ENCODE peak calls at places on chromosome 16, in seven cellular contexts. One of them, this sample, is unnamed.

GRCh38 chr16:83533193-83533592 is 274.6 kb upstream of the HSBP1 start:
- DNase-seq in K562: no peak
- DNase-seq in H1: no peak
- DNase-seq in Panc1: no peak
- DNase-seq in HCT116: no peak
- DNase-seq in GM12878: no peak
- DNase-seq in HepG2: no peak
- DNase-seq in this sample: no peak

GRCh38 chr16:89695086-89695874 is 6.2 kb downstream of the SPATA2L start:
- DNase-seq in GM12878: no peak
- DNase-seq in HepG2: peak
- DNase-seq in H1: no peak
- DNase-seq in HCT116: no peak
- DNase-seq in K562: peak
- DNase-seq in Panc1: no peak
- DNase-seq in this sample: peak

GRCh38 chr16:15141586-15141985 is 47.5 kb upstream of the RRN3 start:
- DNase-seq in HCT116: no peak
- DNase-seq in GM12878: no peak
- DNase-seq in H1: no peak
- DNase-seq in Panc1: no peak
- DNase-seq in HepG2: no peak
- DNase-seq in K562: no peak
- DNase-seq in this sample: peak

GRCh38 chr16:56860226-56861020 is 4.6 kb upstream of the SLC12A3 start:
- DNase-seq in H1: no peak
- DNase-seq in GM12878: peak
- DNase-seq in HepG2: peak
- DNase-seq in HCT116: no peak
- DNase-seq in K562: no peak
- DNase-seq in Panc1: no peak
- DNase-seq in this sample: no peak

GRCh38 chr16:20538181-20538580 is 38.0 kb downstream of the ACSM2B start:
- DNase-seq in H1: no peak
- DNase-seq in Panc1: no peak
- DNase-seq in HepG2: peak
- DNase-seq in GM12878: no peak
- DNase-seq in K562: no peak
- DNase-seq in HCT116: no peak
- DNase-seq in this sample: no peak

GRCh38 chr16:24988137-24988535 is 27.0 kb downstream of the ARHGAP17 start:
- DNase-seq in HepG2: no peak
- DNase-seq in K562: no peak
- DNase-seq in H1: no peak
- DNase-seq in Panc1: no peak
- DNase-seq in GM12878: no peak
- DNase-seq in HCT116: no peak
- DNase-seq in this sample: no peak

GRCh38 chr16:78932395-78932794 is 668.1 kb downstream of the MAF start:
- DNase-seq in H1: no peak
- DNase-seq in K562: no peak
- DNase-seq in GM12878: no peak
- DNase-seq in HCT116: no peak
- DNase-seq in Panc1: no peak
- DNase-seq in HepG2: no peak
- DNase-seq in this sample: no peak

GRCh38 chr16:83095926-83096692 is 469.3 kb downstream of the CDH13 start:
- DNase-seq in H1: no peak
- DNase-seq in Panc1: no peak
- DNase-seq in HepG2: no peak
- DNase-seq in HCT116: no peak
- DNase-seq in GM12878: no peak
- DNase-seq in K562: no peak
- DNase-seq in this sample: no peak

GRCh38 chr16:61998460-61998859 is 37.8 kb downstream of the CDH8 start:
- DNase-seq in HCT116: no peak
- DNase-seq in Panc1: no peak
- DNase-seq in K562: no peak
- DNase-seq in H1: no peak
- DNase-seq in HepG2: no peak
- DNase-seq in GM12878: no peak
- DNase-seq in this sample: no peak

GRCh38 chr16:66662445-66663194 is 33.9 kb downstream of the CMTM4 start:
- DNase-seq in HCT116: peak
- DNase-seq in K562: peak
- DNase-seq in GM12878: no peak
- DNase-seq in Panc1: no peak
- DNase-seq in H1: no peak
- DNase-seq in HepG2: peak
- DNase-seq in this sample: peak

GRCh38 chr16:82936941-82937551 is 310.3 kb downstream of the CDH13 start:
- DNase-seq in K562: no peak
- DNase-seq in HCT116: no peak
- DNase-seq in GM12878: no peak
- DNase-seq in H1: no peak
- DNase-seq in Panc1: no peak
- DNase-seq in HepG2: no peak
- DNase-seq in this sample: no peak

GRCh38 chr16:27512061-27512460 is 37.7 kb downstream of the GTF3C1 start:
- DNase-seq in GM12878: no peak
- DNase-seq in H1: no peak
- DNase-seq in K562: no peak
- DNase-seq in Panc1: no peak
- DNase-seq in HepG2: no peak
- DNase-seq in HCT116: no peak
- DNase-seq in this sample: no peak

GRCh38 chr16:25108054-25108453 is 3.5 kb upstream of the LCMT1 start:
- DNase-seq in GM12878: no peak
- DNase-seq in HCT116: no peak
- DNase-seq in HepG2: peak
- DNase-seq in Panc1: no peak
- DNase-seq in K562: peak
- DNase-seq in H1: no peak
- DNase-seq in this sample: peak

GRCh38 chr16:71726491-71727319 is 2.2 kb upstream of the PHLPP2 start:
- DNase-seq in Panc1: no peak
- DNase-seq in H1: no peak
- DNase-seq in K562: no peak
- DNase-seq in HepG2: no peak
- DNase-seq in HCT116: no peak
- DNase-seq in GM12878: no peak
- DNase-seq in this sample: no peak

GRCh38 chr16:414395-415169 is 10.9 kb upstream of the RAB11FIP3 start:
- DNase-seq in Panc1: no peak
- DNase-seq in GM12878: no peak
- DNase-seq in HepG2: no peak
- DNase-seq in K562: peak
- DNase-seq in HCT116: no peak
- DNase-seq in H1: no peak
- DNase-seq in this sample: no peak

GRCh38 chr16:81826523-81826922 is 47.4 kb downstream of the PLCG2 start:
- DNase-seq in GM12878: no peak
- DNase-seq in Panc1: no peak
- DNase-seq in HepG2: no peak
- DNase-seq in HCT116: no peak
- DNase-seq in K562: no peak
- DNase-seq in H1: no peak
- DNase-seq in this sample: no peak

GRCh38 chr16:49342336-49343265 is 31.0 kb upstream of the C16orf78 start:
- DNase-seq in GM12878: no peak
- DNase-seq in Panc1: no peak
- DNase-seq in K562: no peak
- DNase-seq in HCT116: no peak
- DNase-seq in H1: no peak
- DNase-seq in HepG2: no peak
- DNase-seq in this sample: no peak

GRCh38 chr16:73232555-73233422 is 184.9 kb upstream of the ZFHX3 start:
- DNase-seq in K562: no peak
- DNase-seq in Panc1: no peak
- DNase-seq in GM12878: no peak
- DNase-seq in HCT116: peak
- DNase-seq in HepG2: peak
- DNase-seq in H1: peak
- DNase-seq in this sample: peak

GRCh38 chr16:73171380-73171779 is 123.5 kb upstream of the ZFHX3 start:
- DNase-seq in HCT116: no peak
- DNase-seq in GM12878: no peak
- DNase-seq in Panc1: no peak
- DNase-seq in K562: no peak
- DNase-seq in H1: no peak
- DNase-seq in HepG2: no peak
- DNase-seq in this sample: peak

GRCh38 chr16:1792836-1793577 is 498 bp downstream of the IGFALS start:
- DNase-seq in K562: no peak
- DNase-seq in H1: no peak
- DNase-seq in HepG2: no peak
- DNase-seq in Panc1: no peak
- DNase-seq in HCT116: no peak
- DNase-seq in GM12878: no peak
- DNase-seq in this sample: no peak

GRCh38 chr16:81500833-81501521 is 56.4 kb downstream of the CMIP start:
- DNase-seq in GM12878: no peak
- DNase-seq in Panc1: no peak
- DNase-seq in K562: no peak
- DNase-seq in HCT116: no peak
- DNase-seq in HepG2: no peak
- DNase-seq in H1: no peak
- DNase-seq in this sample: no peak

GRCh38 chr16:89402962-89403361 is 87.4 kb downstream of the ANKRD11 start:
- DNase-seq in HCT116: no peak
- DNase-seq in K562: no peak
- DNase-seq in HepG2: no peak
- DNase-seq in GM12878: no peak
- DNase-seq in Panc1: no peak
- DNase-seq in H1: no peak
- DNase-seq in this sample: no peak

GRCh38 chr16:79176987-79177386 is 423.6 kb downstream of the MAF start:
- DNase-seq in HepG2: no peak
- DNase-seq in Panc1: no peak
- DNase-seq in GM12878: no peak
- DNase-seq in K562: no peak
- DNase-seq in H1: no peak
- DNase-seq in HCT116: no peak
- DNase-seq in this sample: no peak

GRCh38 chr16:74724820-74725549 is 24.3 kb upstream of the MLKL start:
- DNase-seq in K562: no peak
- DNase-seq in GM12878: no peak
- DNase-seq in H1: no peak
- DNase-seq in HepG2: no peak
- DNase-seq in HCT116: no peak
- DNase-seq in Panc1: no peak
- DNase-seq in this sample: no peak

GRCh38 chr16:75319513-75320401 is 68.3 kb upstream of the BCAR1 start:
- DNase-seq in K562: no peak
- DNase-seq in HepG2: no peak
- DNase-seq in H1: no peak
- DNase-seq in HCT116: no peak
- DNase-seq in GM12878: peak
- DNase-seq in Panc1: no peak
- DNase-seq in this sample: no peak

GRCh38 chr16:5108505-5109158 is 11.0 kb upstream of the EEF2KMT start:
- DNase-seq in K562: no peak
- DNase-seq in Panc1: no peak
- DNase-seq in HCT116: no peak
- DNase-seq in HepG2: no peak
- DNase-seq in H1: no peak
- DNase-seq in GM12878: no peak
- DNase-seq in this sample: no peak

GRCh38 chr16:58212824-58213655 is 15.1 kb upstream of the CSNK2A2 start:
- DNase-seq in HCT116: no peak
- DNase-seq in HepG2: no peak
- DNase-seq in H1: no peak
- DNase-seq in Panc1: no peak
- DNase-seq in GM12878: no peak
- DNase-seq in K562: no peak
- DNase-seq in this sample: no peak

GRCh38 chr16:83561876-83562275 is 245.9 kb upstream of the HSBP1 start:
- DNase-seq in GM12878: no peak
- DNase-seq in Panc1: no peak
- DNase-seq in HepG2: peak
- DNase-seq in H1: no peak
- DNase-seq in HCT116: no peak
- DNase-seq in K562: no peak
- DNase-seq in this sample: no peak

GRCh38 chr16:740459-740763 is 386 bp downstream of the CIAO3 start:
- DNase-seq in HCT116: no peak
- DNase-seq in GM12878: no peak
- DNase-seq in H1: no peak
- DNase-seq in K562: peak
- DNase-seq in HepG2: no peak
- DNase-seq in Panc1: no peak
- DNase-seq in this sample: peak

GRCh38 chr16:85492617-85492957 is 120.5 kb upstream of the GSE1 start:
- DNase-seq in GM12878: no peak
- DNase-seq in HCT116: no peak
- DNase-seq in K562: no peak
- DNase-seq in HepG2: no peak
- DNase-seq in H1: no peak
- DNase-seq in Panc1: no peak
- DNase-seq in this sample: no peak
- TF ChIP-seq SIN3A in GM12878: no peak
- TF ChIP-seq SIN3A in HCT116: no peak
- TF ChIP-seq SIN3A in K562: no peak
- TF ChIP-seq SIN3A in HepG2: no peak
- TF ChIP-seq SIN3A in H1: no peak
- TF ChIP-seq SIN3A in Panc1: no peak
- TF ChIP-seq SIN3A in this sample: no peak

GRCh38 chr16:17277981-17278381 is 192.8 kb downstream of the XYLT1 start:
- DNase-seq in GM12878: no peak
- DNase-seq in H1: no peak
- DNase-seq in HepG2: peak
- DNase-seq in HCT116: peak
- DNase-seq in Panc1: no peak
- DNase-seq in K562: no peak
- DNase-seq in this sample: no peak
- TF ChIP-seq SIN3A in GM12878: no peak
- TF ChIP-seq SIN3A in H1: no peak
- TF ChIP-seq SIN3A in HepG2: no peak
- TF ChIP-seq SIN3A in HCT116: no peak
- TF ChIP-seq SIN3A in Panc1: no peak
- TF ChIP-seq SIN3A in K562: no peak
- TF ChIP-seq SIN3A in this sample: no peak

DNA sequence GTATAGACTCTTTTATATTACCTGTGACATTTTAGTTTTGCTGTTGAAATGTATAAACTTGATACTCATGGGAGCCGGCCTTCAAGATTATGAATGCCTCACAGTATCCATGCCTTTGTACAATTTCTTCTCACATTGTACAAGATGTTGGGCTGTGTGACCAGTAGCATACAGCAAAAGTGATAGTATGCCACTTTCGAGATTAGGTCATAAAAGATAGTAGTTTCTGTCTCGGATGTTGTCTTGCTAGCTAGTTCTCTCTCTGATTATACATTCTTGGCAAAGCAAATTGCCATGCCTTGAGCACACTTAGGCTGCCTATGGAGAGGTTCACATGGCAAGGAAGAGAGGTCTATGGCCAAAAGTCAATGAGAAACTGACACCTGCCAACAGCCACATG is 1309.8 kb upstream of the CDH8 start:
- DNase-seq in Panc1: no peak
- DNase-seq in H1: no peak
- DNase-seq in HCT116: no peak
- DNase-seq in GM12878: no peak
- DNase-seq in HepG2: no peak
- DNase-seq in K562: no peak
- DNase-seq in this sample: no peak
- TF ChIP-seq SIN3A in Panc1: no peak
- TF ChIP-seq SIN3A in H1: no peak
- TF ChIP-seq SIN3A in HCT116: no peak
- TF ChIP-seq SIN3A in GM12878: no peak
- TF ChIP-seq SIN3A in HepG2: no peak
- TF ChIP-seq SIN3A in K562: no peak
- TF ChIP-seq SIN3A in this sample: no peak

GRCh38 chr16:3004781-3005284 is 7.9 kb upstream of the CLDN9 start:
- DNase-seq in H1: no peak
- DNase-seq in HepG2: peak
- DNase-seq in Panc1: no peak
- DNase-seq in K562: peak
- DNase-seq in GM12878: no peak
- DNase-seq in HCT116: no peak
- DNase-seq in this sample: peak
- TF ChIP-seq SIN3A in H1: no peak
- TF ChIP-seq SIN3A in HepG2: no peak
- TF ChIP-seq SIN3A in Panc1: no peak
- TF ChIP-seq SIN3A in K562: no peak
- TF ChIP-seq SIN3A in GM12878: no peak
- TF ChIP-seq SIN3A in HCT116: no peak
- TF ChIP-seq SIN3A in this sample: no peak

This sample was measured in SK-N-SH.